ENCODE peak calls at places on chromosomes 16 and 17, in seven cellular contexts. One of them, this sample, is unnamed.

GRCh38 chr16:86858501-86858900 is 280.2 kb downstream of the FOXL1 start:
- DNase-seq in heart right ventricle: no peak
- DNase-seq in heart left ventricle: no peak
- DNase-seq in astrocyte: no peak
- DNase-seq in CD8-positive, alpha-beta T cell: no peak
- DNase-seq in K562: no peak
- DNase-seq in IMR-90: no peak
- DNase-seq in this sample: no peak

GRCh38 chr17:78883090-78883532 is 19.9 kb downstream of the CEP295NL start:
- DNase-seq in heart right ventricle: peak; percentile 73
- DNase-seq in heart left ventricle: peak; percentile 87
- DNase-seq in astrocyte: peak; percentile 72
- DNase-seq in CD8-positive, alpha-beta T cell: no peak
- DNase-seq in K562: peak; percentile 82
- DNase-seq in IMR-90: peak; percentile 75
- DNase-seq in this sample: peak; percentile 82

GRCh38 chr17:7589204-7589868 is 558 bp downstream of the SOX15 start:
- DNase-seq in heart right ventricle: peak; percentile 85
- DNase-seq in heart left ventricle: peak; percentile 91
- DNase-seq in astrocyte: peak; percentile 61
- DNase-seq in CD8-positive, alpha-beta T cell: peak; percentile 68
- DNase-seq in K562: no peak
- DNase-seq in IMR-90: peak; percentile 83
- DNase-seq in this sample: peak; percentile 95

GRCh38 chr17:75315541-75316243 is 26.5 kb upstream of the SLC25A19 start:
- DNase-seq in heart right ventricle: no peak
- DNase-seq in heart left ventricle: no peak
- DNase-seq in astrocyte: peak; percentile 59
- DNase-seq in CD8-positive, alpha-beta T cell: no peak
- DNase-seq in K562: no peak
- DNase-seq in IMR-90: peak; percentile 47
- DNase-seq in this sample: no peak

GRCh38 chr16:86029131-86029741 is 130.3 kb downstream of the IRF8 start:
- DNase-seq in heart right ventricle: peak; percentile 60
- DNase-seq in heart left ventricle: peak; percentile 59
- DNase-seq in astrocyte: peak; percentile 56
- DNase-seq in CD8-positive, alpha-beta T cell: no peak
- DNase-seq in K562: no peak
- DNase-seq in IMR-90: peak; percentile 68
- DNase-seq in this sample: no peak

GRCh38 chr16:86809458-86809955 is 231.2 kb downstream of the FOXL1 start:
- DNase-seq in heart right ventricle: no peak
- DNase-seq in heart left ventricle: no peak
- DNase-seq in astrocyte: peak; percentile 99
- DNase-seq in CD8-positive, alpha-beta T cell: no peak
- DNase-seq in K562: no peak
- DNase-seq in IMR-90: peak; percentile 95
- DNase-seq in this sample: no peak

GRCh38 chr16:15953477-15953876 is 4.1 kb downstream of the ABCC1 start:
- DNase-seq in heart right ventricle: no peak
- DNase-seq in heart left ventricle: no peak
- DNase-seq in astrocyte: no peak
- DNase-seq in CD8-positive, alpha-beta T cell: no peak
- DNase-seq in K562: no peak
- DNase-seq in IMR-90: no peak
- DNase-seq in this sample: no peak

GRCh38 chr16:22353188-22353919 is 21.1 kb downstream of the CDR2 start:
- DNase-seq in heart right ventricle: no peak
- DNase-seq in heart left ventricle: no peak
- DNase-seq in astrocyte: peak; percentile 97
- DNase-seq in CD8-positive, alpha-beta T cell: peak; percentile 21
- DNase-seq in K562: no peak
- DNase-seq in IMR-90: peak; percentile 89
- DNase-seq in this sample: no peak

GRCh38 chr17:38728290-38728831 is 1.8 kb upstream of the CISD3 start:
- DNase-seq in heart right ventricle: no peak
- DNase-seq in heart left ventricle: no peak
- DNase-seq in astrocyte: no peak
- DNase-seq in CD8-positive, alpha-beta T cell: peak; percentile 84
- DNase-seq in K562: no peak
- DNase-seq in IMR-90: no peak
- DNase-seq in this sample: no peak

GRCh38 chr16:49699718-49700117 is 156.2 kb downstream of the ZNF423 start:
- DNase-seq in heart right ventricle: peak; percentile 44
- DNase-seq in heart left ventricle: peak; percentile 37
- DNase-seq in astrocyte: no peak
- DNase-seq in CD8-positive, alpha-beta T cell: no peak
- DNase-seq in K562: no peak
- DNase-seq in IMR-90: no peak
- DNase-seq in this sample: no peak

GRCh38 chr16:86373502-86373901 is 136.8 kb upstream of the FOXF1 start:
- DNase-seq in heart right ventricle: no peak
- DNase-seq in heart left ventricle: no peak
- DNase-seq in astrocyte: no peak
- DNase-seq in CD8-positive, alpha-beta T cell: no peak
- DNase-seq in K562: no peak
- DNase-seq in IMR-90: no peak
- DNase-seq in this sample: no peak

GRCh38 chr17:41403409-41404023 is 6.1 kb upstream of the KRT31 start:
- DNase-seq in heart right ventricle: no peak
- DNase-seq in heart left ventricle: no peak
- DNase-seq in astrocyte: no peak
- DNase-seq in CD8-positive, alpha-beta T cell: no peak
- DNase-seq in K562: no peak
- DNase-seq in IMR-90: no peak
- DNase-seq in this sample: no peak

GRCh38 chr16:17439580-17439979 is 31.2 kb downstream of the XYLT1 start:
- DNase-seq in heart right ventricle: no peak
- DNase-seq in heart left ventricle: no peak
- DNase-seq in astrocyte: no peak
- DNase-seq in CD8-positive, alpha-beta T cell: no peak
- DNase-seq in K562: no peak
- DNase-seq in IMR-90: no peak
- DNase-seq in this sample: no peak

GRCh38 chr16:28839004-28839639 is 7.0 kb downstream of the TUFM start:
- DNase-seq in heart right ventricle: no peak
- DNase-seq in heart left ventricle: no peak
- DNase-seq in astrocyte: no peak
- DNase-seq in CD8-positive, alpha-beta T cell: no peak
- DNase-seq in K562: no peak
- DNase-seq in IMR-90: no peak
- DNase-seq in this sample: no peak

GRCh38 chr17:78991906-78992532 is 12.3 kb upstream of the LGALS3BP start:
- DNase-seq in heart right ventricle: peak; percentile 3
- DNase-seq in heart left ventricle: peak; percentile 9
- DNase-seq in astrocyte: no peak
- DNase-seq in CD8-positive, alpha-beta T cell: no peak
- DNase-seq in K562: no peak
- DNase-seq in IMR-90: no peak
- DNase-seq in this sample: no peak

GRCh38 chr16:74842413-74842812 is 67.8 kb upstream of the FA2H start:
- DNase-seq in heart right ventricle: no peak
- DNase-seq in heart left ventricle: no peak
- DNase-seq in astrocyte: no peak
- DNase-seq in CD8-positive, alpha-beta T cell: no peak
- DNase-seq in K562: no peak
- DNase-seq in IMR-90: no peak
- DNase-seq in this sample: no peak

GRCh38 chr17:59561042-59561441 is 4.4 kb upstream of the DHX40 start:
- DNase-seq in heart right ventricle: no peak
- DNase-seq in heart left ventricle: no peak
- DNase-seq in astrocyte: no peak
- DNase-seq in CD8-positive, alpha-beta T cell: no peak
- DNase-seq in K562: peak; percentile 28
- DNase-seq in IMR-90: peak; percentile 3
- DNase-seq in this sample: no peak

GRCh38 chr17:43572368-43572980 is 26.3 kb upstream of the ETV4 start:
- DNase-seq in heart right ventricle: no peak
- DNase-seq in heart left ventricle: no peak
- DNase-seq in astrocyte: no peak
- DNase-seq in CD8-positive, alpha-beta T cell: no peak
- DNase-seq in K562: peak; percentile 51
- DNase-seq in IMR-90: peak; percentile 19
- DNase-seq in this sample: no peak

DNA sequence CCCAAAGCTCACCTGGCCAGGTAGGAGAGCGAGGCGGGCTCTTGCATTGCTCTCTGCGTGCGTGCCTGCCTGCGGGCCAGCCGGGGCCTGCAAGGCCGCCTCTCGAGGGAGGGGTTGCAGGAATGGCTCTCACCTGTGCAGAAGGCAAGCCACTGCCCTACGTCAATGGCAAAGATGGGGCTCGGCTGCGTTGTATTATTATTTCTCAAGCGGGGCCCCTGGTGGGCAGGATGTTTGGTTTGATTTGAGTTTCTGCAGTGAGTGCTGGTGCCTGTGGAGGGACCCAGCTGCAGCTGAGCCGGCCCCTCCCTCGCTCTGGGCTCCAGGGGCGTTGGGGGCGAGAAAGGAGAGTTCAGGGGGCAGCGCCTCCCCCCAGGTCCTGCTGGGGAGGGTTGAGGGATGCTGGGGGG is 338.6 kb downstream of the SEC14L1 start:
- DNase-seq in heart right ventricle: no peak
- DNase-seq in heart left ventricle: no peak
- DNase-seq in astrocyte: no peak
- DNase-seq in CD8-positive, alpha-beta T cell: peak; percentile 73
- DNase-seq in K562: no peak
- DNase-seq in IMR-90: no peak
- DNase-seq in this sample: no peak
- H3K4me1 ChIP-seq in heart right ventricle: peaks cover 53% of the 10 kb centered on the region
- H3K4me1 ChIP-seq in heart left ventricle: peaks cover 38% of the 10 kb centered on the region
- H3K4me1 ChIP-seq in astrocyte: peaks cover 53% of the 10 kb centered on the region
- H3K4me1 ChIP-seq in CD8-positive, alpha-beta T cell: peaks cover 91% of the 10 kb centered on the region
- H3K4me1 ChIP-seq in K562: peaks cover 41% of the 10 kb centered on the region
- H3K4me1 ChIP-seq in IMR-90: peaks cover 50% of the 10 kb centered on the region
- H3K4me1 ChIP-seq in this sample: peaks cover 58% of the 10 kb centered on the region

DNA sequence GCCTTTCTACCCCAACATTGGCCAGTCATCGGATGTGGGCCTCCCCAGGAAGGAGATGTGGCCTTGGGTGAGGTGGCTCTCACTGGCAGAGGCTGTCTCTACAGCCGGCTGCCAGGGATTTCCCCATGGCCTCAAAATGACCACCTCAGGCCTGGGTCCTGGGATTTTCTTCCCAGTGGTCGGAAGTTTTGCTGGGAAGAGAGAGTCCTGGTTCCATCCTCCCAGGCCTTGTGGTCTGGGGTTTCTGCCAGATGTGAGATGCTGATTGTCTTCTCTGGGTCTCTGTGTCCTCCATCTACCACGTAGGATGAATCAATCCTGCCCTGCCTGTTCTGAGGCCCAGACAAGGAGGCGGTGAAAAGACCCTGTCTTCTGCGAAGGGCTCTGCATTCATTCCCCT is 47.1 kb downstream of the NLRP1 start:
- DNase-seq in heart right ventricle: no peak
- DNase-seq in heart left ventricle: no peak
- DNase-seq in astrocyte: peak; percentile 41
- DNase-seq in CD8-positive, alpha-beta T cell: no peak
- DNase-seq in K562: no peak
- DNase-seq in IMR-90: peak; percentile 36
- DNase-seq in this sample: no peak
- H3K4me3 ChIP-seq in heart right ventricle: no peak overlapping the region
- H3K4me3 ChIP-seq in heart left ventricle: no peak overlapping the region
- H3K4me3 ChIP-seq in astrocyte: no peak overlapping the region
- H3K4me3 ChIP-seq in CD8-positive, alpha-beta T cell: no peak overlapping the region
- H3K4me3 ChIP-seq in K562: no peak overlapping the region
- H3K4me3 ChIP-seq in IMR-90: no peak overlapping the region
- H3K4me3 ChIP-seq in this sample: no peak overlapping the region

GRCh38 chr17:45306094-45306493 is 10.7 kb downstream of the MAP3K14 start:
- DNase-seq in heart right ventricle: no peak
- DNase-seq in heart left ventricle: no peak
- DNase-seq in astrocyte: no peak
- DNase-seq in CD8-positive, alpha-beta T cell: no peak
- DNase-seq in K562: no peak
- DNase-seq in IMR-90: no peak
- DNase-seq in this sample: no peak

GRCh38 chr17:45308016-45308365 is 8.8 kb downstream of the MAP3K14 start:
- DNase-seq in heart right ventricle: no peak
- DNase-seq in heart left ventricle: no peak
- DNase-seq in astrocyte: no peak
- DNase-seq in CD8-positive, alpha-beta T cell: no peak
- DNase-seq in K562: no peak
- DNase-seq in IMR-90: no peak
- DNase-seq in this sample: no peak

GRCh38 chr17:45305532-45306087 is 11.2 kb downstream of the MAP3K14 start:
- DNase-seq in heart right ventricle: no peak
- DNase-seq in heart left ventricle: no peak
- DNase-seq in astrocyte: peak; percentile 72
- DNase-seq in CD8-positive, alpha-beta T cell: no peak
- DNase-seq in K562: no peak
- DNase-seq in IMR-90: peak; percentile 74
- DNase-seq in this sample: no peak

GRCh38 chr17:45307290-45308015 is 9.4 kb downstream of the MAP3K14 start:
- DNase-seq in heart right ventricle: no peak
- DNase-seq in heart left ventricle: no peak
- DNase-seq in astrocyte: peak; percentile 85
- DNase-seq in CD8-positive, alpha-beta T cell: peak; percentile 41
- DNase-seq in K562: no peak
- DNase-seq in IMR-90: peak; percentile 90
- DNase-seq in this sample: no peak

DNA sequence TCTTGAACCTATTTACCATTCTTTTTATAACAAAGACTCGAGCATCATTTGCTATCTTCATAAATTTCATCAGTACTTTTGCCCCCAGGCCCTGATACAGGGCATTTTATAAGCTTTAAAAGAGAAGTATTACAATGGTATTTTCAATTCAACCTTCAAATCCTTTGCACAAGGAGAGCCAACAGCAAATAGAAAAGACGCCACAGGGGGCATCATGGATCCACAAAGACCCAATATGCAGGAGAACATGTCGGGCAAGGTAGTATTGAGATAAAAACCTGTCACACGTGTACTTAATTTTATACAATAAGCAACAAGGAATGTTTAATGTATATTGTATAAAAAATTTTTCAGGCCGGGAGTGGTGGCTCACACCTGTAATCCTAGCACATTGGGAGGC is 10.2 kb downstream of the MAP3K14 start:
- DNase-seq in heart right ventricle: no peak
- DNase-seq in heart left ventricle: no peak
- DNase-seq in astrocyte: no peak
- DNase-seq in CD8-positive, alpha-beta T cell: no peak
- DNase-seq in K562: no peak
- DNase-seq in IMR-90: no peak
- DNase-seq in this sample: no peak
- H3K4me1 ChIP-seq in heart right ventricle: peaks cover 67% of the 10 kb centered on the region
- H3K4me1 ChIP-seq in heart left ventricle: peaks cover 36% of the 10 kb centered on the region
- H3K4me1 ChIP-seq in astrocyte: peaks cover 50% of the 10 kb centered on the region
- H3K4me1 ChIP-seq in CD8-positive, alpha-beta T cell: peaks cover 59% of the 10 kb centered on the region
- H3K4me1 ChIP-seq in K562: peaks cover 13% of the 10 kb centered on the region
- H3K4me1 ChIP-seq in IMR-90: peaks cover 33% of the 10 kb centered on the region
- H3K4me1 ChIP-seq in this sample: peaks cover 88% of the 10 kb centered on the region

DNA sequence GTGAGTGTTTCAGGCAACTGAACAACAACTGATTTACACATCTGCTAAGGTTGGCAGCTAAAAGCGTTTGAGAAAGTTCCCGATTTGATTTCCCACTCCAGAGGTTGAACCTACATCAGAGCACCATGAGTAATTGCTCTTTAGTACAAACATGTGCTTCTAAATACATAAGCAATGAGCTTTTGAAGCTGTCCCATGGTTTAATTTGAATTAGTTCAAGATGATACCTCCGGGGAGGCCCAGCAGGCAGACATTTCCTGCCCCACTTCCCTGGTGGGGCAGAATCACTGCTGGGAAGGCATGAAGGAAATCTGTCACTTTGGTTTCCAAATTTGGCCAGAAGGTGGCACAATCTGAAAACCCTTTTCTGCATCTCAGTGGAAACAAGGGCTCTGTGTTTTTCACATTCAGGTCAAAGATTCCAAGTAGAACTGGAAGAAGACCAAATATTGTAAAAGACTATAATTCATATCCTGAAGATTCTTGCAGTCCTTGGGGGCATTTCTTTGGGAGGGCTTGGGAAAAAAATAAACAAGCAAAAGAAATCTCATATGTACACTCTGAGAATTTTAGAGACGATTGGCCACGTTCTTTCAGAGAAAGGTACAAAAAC is 176.2 kb upstream of the FAM20A start:
- DNase-seq in heart right ventricle: peak; percentile 17
- DNase-seq in heart left ventricle: peak; percentile 57
- DNase-seq in astrocyte: peak; percentile 18
- DNase-seq in CD8-positive, alpha-beta T cell: no peak
- DNase-seq in K562: peak; percentile 27
- DNase-seq in IMR-90: peak; percentile 67
- DNase-seq in this sample: no peak
- H3K4me3 ChIP-seq in heart right ventricle: no peak overlapping the region
- H3K4me3 ChIP-seq in heart left ventricle: no peak overlapping the region
- H3K4me3 ChIP-seq in astrocyte: no peak overlapping the region
- H3K4me3 ChIP-seq in CD8-positive, alpha-beta T cell: no peak overlapping the region
- H3K4me3 ChIP-seq in K562: no peak overlapping the region
- H3K4me3 ChIP-seq in IMR-90: no peak overlapping the region
- H3K4me3 ChIP-seq in this sample: no peak overlapping the region